ENCODE peak calls at places on chromosome 13, in nine cellular contexts. Z is fibroblast of the aortic adventitia; V is neuronal stem cell; W is stimulated activated CD8-positive, alpha-beta memory T cell treated with anti-CD3 and anti-CD28 coated beads, Interleukin-15, amount 100 ng/mL, for 1 hour; G is activated gamma-delta T cell treated with anti-CD3 and anti-CD28 coated beads, Interleukin-2, amount 50 U/mL, for 16 hours; L is stimulated activated CD4-positive, alpha-beta T cell treated with anti-CD3 and anti-CD28 coated beads, TNF-alpha, amount 100 ng/mL, for 24 hours; M is KBM-7; B is GM19239; N is AG08395. H is an unnamed sample.

GRCh38 chr13:30796833-30797601 is 61.7 kb downstream of the ALOX5AP start:
- DNase-seq in W (no peak), B (no peak), N (no peak), L (peak), Z (peak), M (no peak), V (no peak), G (no peak), H (no peak)

GRCh38 chr13:50697746-50698526 is 145.6 kb downstream of the DLEU7 start:
- DNase-seq in W (no peak), V (no peak), N (no peak), Z (no peak), G (no peak), L (no peak), M (no peak), B (no peak), H (no peak)

GRCh38 chr13:46968450-46968849 is 71.6 kb upstream of the HTR2A start:
- DNase-seq in B (no peak), G (no peak), V (no peak), W (no peak), N (no peak), M (no peak), L (no peak), Z (no peak), H (no peak)

GRCh38 chr13:91659583-91660415 is 261.4 kb downstream of the GPC5 start:
- DNase-seq in L (no peak), G (no peak), W (no peak), V (no peak), N (no peak), B (no peak), M (no peak), Z (no peak), H (no peak)

GRCh38 chr13:30266751-30267150 is 40.6 kb downstream of the KATNAL1 start:
- DNase-seq in M (no peak), W (no peak), Z (no peak), G (no peak), L (no peak), B (no peak), N (no peak), V (no peak), H (no peak)

GRCh38 chr13:111577429-111577828 is 257.0 kb downstream of the TEX29 start:
- DNase-seq in B (no peak), N (no peak), L (no peak), W (no peak), V (no peak), G (no peak), M (no peak), Z (no peak), H (no peak)

GRCh38 chr13:102729560-102730275 is 34.9 kb upstream of the METTL21C start:
- DNase-seq in M (peak), B (no peak), Z (peak), G (no peak), V (no peak), W (no peak), L (no peak), N (no peak), H (no peak)

GRCh38 chr13:96769874-96770273 is 224.4 kb downstream of the OXGR1 start:
- DNase-seq in V (no peak), L (no peak), N (no peak), Z (no peak), M (no peak), B (no peak), G (no peak), W (no peak), H (no peak)

GRCh38 chr13:30864352-30865130 is 41.5 kb upstream of the MEDAG start:
- DNase-seq in W (no peak), B (no peak), L (no peak), Z (peak), N (peak), M (no peak), V (no peak), G (no peak), H (no peak)

GRCh38 chr13:80363890-80364503 is 23.1 kb upstream of the SPRY2 start:
- DNase-seq in M (peak), B (no peak), Z (peak), N (peak), W (no peak), V (no peak), G (no peak), L (no peak), H (peak)

GRCh38 chr13:60274664-60275063 is 110.9 kb upstream of the DIAPH3 start:
- DNase-seq in V (no peak), W (no peak), M (no peak), Z (no peak), B (no peak), L (no peak), N (no peak), G (no peak), H (no peak)

GRCh38 chr13:75135325-75135825 is 346.6 kb downstream of the TBC1D4 start:
- DNase-seq in Z (peak), W (no peak), N (peak), M (no peak), G (no peak), L (no peak), B (no peak), V (no peak), H (no peak)

GRCh38 chr13:100667894-100668293 is 6.7 kb downstream of the TMTC4 start:
- DNase-seq in B (no peak), N (no peak), V (no peak), W (no peak), M (no peak), G (no peak), L (no peak), Z (peak), H (no peak)